ENCODE peak calls at places on chromosomes 13 and 19, in four cellular contexts. Q is fibroblast of pulmonary artery, F is A549, J is ovary. E is an unnamed sample.

GRCh38 chr19:29645911-29646310 is 19.4 kb upstream of the PLEKHF1 start:
- DNase-seq in Q (peak), F (no peak), J (peak), E (no peak)

GRCh38 chr19:876780-877314 is 16.1 kb downstream of the MED16 start:
- DNase-seq in Q (no peak), F (no peak), J (no peak), E (no peak)

GRCh38 chr13:33353210-33353609 is 67.7 kb upstream of the STARD13 start:
- DNase-seq in Q (peak), F (no peak), J (no peak), E (no peak)

GRCh38 chr19:15684828-15685227 is 11.9 kb downstream of the CYP4F12 start:
- DNase-seq in Q (no peak), F (no peak), J (no peak), E (no peak)

GRCh38 chr19:1133471-1133929 is 29.7 kb downstream of the GPX4 start:
- DNase-seq in Q (no peak), F (peak), J (peak), E (no peak)

GRCh38 chr13:35165205-35165604 is 223.1 kb downstream of the NBEA start:
- DNase-seq in Q (no peak), F (no peak), J (no peak), E (no peak)

GRCh38 chr13:39129253-39129652 is 91.0 kb downstream of the NHLRC3 start:
- DNase-seq in Q (no peak), F (no peak), J (no peak), E (no peak)

GRCh38 chr19:13621413-13621812 is 115.1 kb upstream of the CACNA1A start:
- DNase-seq in Q (peak), F (peak), J (no peak), E (no peak)

GRCh38 chr19:1263198-1263597 is 5.9 kb upstream of the CIRBP start:
- DNase-seq in Q (no peak), F (no peak), J (no peak), E (no peak)

GRCh38 chr13:20489185-20489820 is 36.4 kb downstream of the CRYL1 start:
- DNase-seq in Q (no peak), F (no peak), J (no peak), E (no peak)
- TF ChIP-seq CTCF in Q (no peak), F (no peak), J (no peak), E (no peak)

GRCh38 chr19:35991731-35992450 is 3.1 kb upstream of the SDHAF1 start:
- DNase-seq in Q (no peak), F (no peak), J (no peak), E (no peak)

GRCh38 chr19:35992902-35993765 is 1.9 kb upstream of the SDHAF1 start:
- DNase-seq in Q (no peak), F (no peak), J (no peak), E (no peak)

GRCh38 chr19:35995655-35995993 is 636 bp downstream of the SDHAF1 start:
- DNase-seq in Q (peak), F (peak), J (peak), E (no peak)

GRCh38 chr19:35996777-35997176 is 1.8 kb downstream of the SDHAF1 start:
- DNase-seq in Q (no peak), F (no peak), J (no peak), E (no peak)

DNA sequence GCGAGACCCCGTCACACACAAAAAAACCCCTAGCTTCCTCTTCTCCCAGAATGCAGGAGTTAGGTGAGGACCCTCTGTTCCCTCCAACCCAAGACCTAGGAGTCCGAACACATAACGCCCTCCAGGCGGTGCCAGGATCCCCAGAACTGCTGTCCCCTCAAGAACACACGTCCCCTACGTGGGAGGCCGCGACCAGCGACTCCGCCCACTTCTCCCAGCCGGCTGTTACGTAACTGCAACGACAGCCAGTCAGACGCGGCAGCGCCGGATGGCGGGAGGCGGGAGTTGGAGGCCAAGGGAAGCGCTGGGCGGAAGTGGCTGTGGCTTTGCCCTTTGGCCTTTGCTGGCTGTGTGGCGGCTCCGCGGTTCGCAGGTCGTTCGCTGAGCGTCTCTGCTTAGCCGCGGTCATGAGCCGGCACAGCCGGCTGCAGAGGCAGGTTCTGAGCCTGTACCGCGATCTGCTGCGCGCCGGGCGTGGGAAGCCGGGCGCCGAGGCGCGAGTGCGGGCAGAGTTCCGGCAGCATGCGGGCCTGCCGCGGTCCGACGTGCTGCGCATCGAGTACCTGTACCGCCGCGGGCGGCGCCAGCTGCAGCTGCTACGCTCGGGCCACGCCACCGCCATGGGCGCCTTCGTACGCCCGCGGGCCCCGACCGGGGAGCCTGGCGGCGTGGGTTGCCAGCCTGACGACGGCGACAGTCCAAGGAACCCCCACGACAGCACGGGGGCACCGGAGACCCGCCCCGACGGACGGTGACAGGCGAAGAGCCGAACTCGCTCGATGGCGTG is at the start of gene SDHAF1:
- DNase-seq in Q (peak), F (peak), J (peak), E (peak)
- TF ChIP-seq CTCF in Q (no peak), F (peak), J (peak), E (no peak)

GRCh38 chr13:26628706-26629105 is 71.2 kb downstream of the WASF3 start:
- DNase-seq in Q (peak), F (peak), J (no peak), E (no peak)

GRCh38 chr13:26624572-26624971 is 67.1 kb downstream of the WASF3 start:
- DNase-seq in Q (no peak), F (no peak), J (no peak), E (no peak)

GRCh38 chr13:26629260-26629659 is 71.8 kb downstream of the WASF3 start:
- DNase-seq in Q (peak), F (peak), J (no peak), E (no peak)
- TF ChIP-seq CTCF in Q (peak), F (no peak), J (no peak), E (no peak)

GRCh38 chr13:93231867-93232266 is 5.3 kb downstream of the GPC6 start:
- DNase-seq in Q (no peak), F (no peak), J (no peak), E (no peak)

GRCh38 chr13:93235258-93236015 is 8.8 kb downstream of the GPC6 start:
- DNase-seq in Q (peak), F (no peak), J (no peak), E (no peak)

GRCh38 chr13:93230466-93230865 is 3.9 kb downstream of the GPC6 start:
- DNase-seq in Q (peak), F (no peak), J (no peak), E (no peak)

GRCh38 chr13:93234459-93234858 is 7.9 kb downstream of the GPC6 start:
- DNase-seq in Q (no peak), F (no peak), J (no peak), E (no peak)

DNA sequence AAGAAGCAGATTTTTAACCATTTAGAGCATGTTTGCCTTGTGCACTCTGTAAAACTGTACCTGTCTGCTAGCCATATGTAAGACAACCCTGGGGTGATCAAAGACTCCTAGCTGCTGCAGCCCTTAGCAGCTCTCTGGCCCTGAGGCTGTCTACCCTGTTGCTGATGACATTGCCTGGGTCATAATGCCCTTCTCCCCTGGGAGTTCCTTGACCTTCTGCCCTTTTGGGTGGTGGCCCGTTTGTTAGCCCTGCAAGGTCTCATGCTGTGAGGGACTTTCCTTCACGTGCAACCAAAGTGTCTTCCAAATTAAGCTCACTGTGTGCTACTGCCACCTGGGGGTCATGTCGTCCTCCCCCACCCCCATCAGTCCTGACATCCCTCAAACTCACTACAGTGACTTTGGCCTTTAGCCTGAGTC is 7.4 kb downstream of the GPC6 start:
- DNase-seq in Q (no peak), F (peak), J (no peak), E (no peak)
- TF ChIP-seq CTCF in Q (no peak), F (no peak), J (no peak), E (no peak)

DNA sequence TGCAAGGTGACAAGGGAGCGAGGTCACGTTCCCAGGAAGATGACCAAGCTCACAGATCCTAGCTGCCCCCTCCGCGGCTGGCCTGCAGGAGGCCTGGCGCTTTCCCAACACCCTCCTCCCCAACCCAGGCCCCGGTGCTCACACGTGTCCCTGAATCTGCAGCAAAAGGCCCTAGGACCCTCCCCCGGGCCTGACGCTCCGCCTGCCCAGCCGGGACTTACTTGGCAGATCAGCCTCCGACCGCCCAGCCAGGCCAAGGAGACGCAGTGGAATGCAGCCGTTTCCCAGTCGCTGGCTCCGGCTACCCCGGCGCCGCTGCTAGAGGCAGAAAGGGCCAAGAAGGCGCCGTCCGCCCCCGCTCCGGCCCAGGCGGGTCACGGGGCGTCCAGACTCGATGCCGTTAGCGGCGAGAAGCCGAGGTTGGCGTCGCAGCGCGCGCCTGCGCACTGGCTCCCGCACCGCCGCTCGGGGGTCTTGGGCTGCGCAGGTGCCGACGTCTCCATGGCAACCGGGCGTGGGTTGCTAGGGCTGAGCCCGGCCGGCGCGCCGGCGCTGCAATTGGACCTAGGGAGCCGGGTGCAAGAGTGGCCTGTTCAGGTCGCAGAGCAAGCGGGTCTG is at the start of gene PNMA8A:
- DNase-seq in Q (peak), F (peak), J (peak), E (peak)
- TF ChIP-seq CTCF in Q (peak), F (no peak), J (no peak), E (no peak)

GRCh38 chr13:27354379-27354778 is 70.0 kb upstream of the GTF3A start:
- DNase-seq in Q (peak), F (no peak), J (no peak), E (no peak)
- TF ChIP-seq CTCF in Q (peak), F (no peak), J (no peak), E (no peak)

E was measured in mesothelial cell of epicardium.